ENCODE peak calls at places on chromosomes 6 and 20, in ten cellular contexts. B, V, D, H, O, I, E, P, K and X are unnamed samples.
A peak's percentile ranks its signal among the peaks of the same experiment; 100 is the strongest.

GRCh38 chr20:61303217-61303616 is 51.2 kb downstream of the CDH4 start:
- DNase-seq in B (no peak), V (no peak), D (no peak), H (no peak), O (no peak), I (no peak), E (no peak), P (no peak), K (no peak), X (no peak)

GRCh38 chr20:32203556-32204484 is 3.7 kb downstream of the PLAGL2 start:
- DNase-seq in B (peak; percentile 41), V (no peak), D (no peak), H (no peak), O (no peak), I (no peak), E (no peak), P (no peak), K (no peak), X (peak; percentile 66)

GRCh38 chr20:10857362-10858070 is 183.7 kb upstream of the JAG1 start:
- DNase-seq in B (no peak), V (no peak), D (peak; percentile 5), H (no peak), O (peak; percentile 18), I (peak; percentile 27), E (no peak), P (peak; percentile 46), K (no peak), X (peak; percentile 93)

GRCh38 chr6:1590580-1590979 is 19.1 kb upstream of the FOXC1 start:
- DNase-seq in B (no peak), V (no peak), D (no peak), H (no peak), O (no peak), I (peak; percentile 5), E (no peak), P (no peak), K (no peak), X (no peak)

GRCh38 chr6:73614802-73615201 is 39.0 kb downstream of the SLC17A5 start:
- DNase-seq in B (no peak), V (no peak), D (no peak), H (no peak), O (no peak), I (no peak), E (no peak), P (no peak), K (no peak), X (no peak)

GRCh38 chr20:46838002-46838401 is 56.6 kb upstream of the EYA2 start:
- DNase-seq in B (no peak), V (no peak), D (no peak), H (no peak), O (no peak), I (no peak), E (no peak), P (no peak), K (no peak), X (no peak)

GRCh38 chr6:6409397-6410030 is 89.1 kb upstream of the F13A1 start:
- DNase-seq in B (no peak), V (no peak), D (no peak), H (no peak), O (no peak), I (no peak), E (no peak), P (peak; percentile 5), K (no peak), X (peak; percentile 57)

GRCh38 chr6:67896476-67896875 is 738.6 kb upstream of the ADGRB3 start:
- DNase-seq in B (no peak), V (no peak), D (no peak), H (no peak), O (no peak), I (no peak), E (no peak), P (no peak), K (no peak), X (peak; percentile 60)

GRCh38 chr6:81465859-81466258 is 286.6 kb downstream of the TENT5A start:
- DNase-seq in B (no peak), V (no peak), D (no peak), H (peak; percentile 15), O (no peak), I (peak; percentile 33), E (peak; percentile 36), P (peak; percentile 46), K (no peak), X (peak; percentile 49)

GRCh38 chr6:168988801-168989200 is 264.8 kb downstream of the THBS2 start:
- DNase-seq in B (no peak), V (no peak), D (no peak), H (no peak), O (no peak), I (no peak), E (no peak), P (peak; percentile 54), K (no peak), X (peak; percentile 42)

GRCh38 chr6:5078121-5078695 is 6.9 kb upstream of the PPP1R3G start:
- DNase-seq in B (peak; percentile 47), V (no peak), D (no peak), H (peak; percentile 13), O (no peak), I (no peak), E (no peak), P (no peak), K (no peak), X (peak; percentile 19)

GRCh38 chr6:72788188-72788587 is 166.3 kb downstream of the KCNQ5 start:
- DNase-seq in B (no peak), V (no peak), D (no peak), H (peak; percentile 85), O (no peak), I (no peak), E (no peak), P (peak; percentile 62), K (no peak), X (peak; percentile 33)

GRCh38 chr6:18022398-18023231 is 35.2 kb upstream of the KIF13A start:
- DNase-seq in B (peak; percentile 1), V (no peak), D (no peak), H (peak; percentile 69), O (no peak), I (peak; percentile 3), E (no peak), P (peak; percentile 79), K (no peak), X (peak; percentile 23)

GRCh38 chr6:18021166-18021850 is 33.9 kb upstream of the KIF13A start:
- DNase-seq in B (no peak), V (no peak), D (no peak), H (no peak), O (no peak), I (peak; percentile 12), E (no peak), P (no peak), K (no peak), X (no peak)

GRCh38 chr6:18028332-18028731 is 40.9 kb upstream of the KIF13A start:
- DNase-seq in B (peak; percentile 1), V (no peak), D (no peak), H (no peak), O (no peak), I (no peak), E (no peak), P (no peak), K (no peak), X (no peak)

GRCh38 chr6:18024876-18025275 is 37.4 kb upstream of the KIF13A start:
- DNase-seq in B (peak; percentile 0), V (no peak), D (no peak), H (no peak), O (no peak), I (no peak), E (no peak), P (no peak), K (no peak), X (no peak)

DNA sequence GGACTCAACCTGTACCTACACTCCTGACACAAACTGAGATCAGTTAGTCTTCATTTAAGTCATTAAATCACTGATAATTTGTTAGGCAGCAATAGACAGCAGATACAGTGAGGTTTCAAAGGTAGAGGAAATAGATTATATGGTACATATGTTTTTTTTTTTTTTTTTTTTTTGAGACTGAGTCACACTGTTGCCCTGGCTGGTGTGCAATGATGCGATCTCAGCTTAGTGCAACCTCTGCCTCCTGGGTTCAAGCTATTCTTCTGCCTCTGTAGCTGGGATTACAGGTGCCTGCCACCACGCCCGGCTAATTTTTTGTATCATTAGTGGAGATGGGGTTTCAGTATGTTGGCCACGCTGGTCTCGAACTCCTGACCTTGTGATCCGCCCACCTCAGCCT is 38.2 kb upstream of the KIF13A start:
- DNase-seq in B (no peak), V (no peak), D (no peak), H (no peak), O (no peak), I (no peak), E (no peak), P (no peak), K (no peak), X (no peak)
- TF ChIP-seq CTCF in B (no peak), V (no peak), D (no peak), H (no peak), O (no peak), I (no peak), E (no peak), P (no peak), K (no peak), X (no peak)

GRCh38 chr6:34855463-34855862 is 32.4 kb downstream of the TAF11 start:
- DNase-seq in B (no peak), V (no peak), D (no peak), H (no peak), O (no peak), I (no peak), E (no peak), P (no peak), K (no peak), X (no peak)
- TF ChIP-seq CTCF in B (no peak), V (no peak), D (no peak), H (no peak), O (no peak), I (no peak), E (peak; percentile 3), P (no peak), K (no peak), X (no peak)

GRCh38 chr6:86712039-86712438 is 225.3 kb upstream of the HTR1E start:
- DNase-seq in B (no peak), V (no peak), D (no peak), H (no peak), O (no peak), I (no peak), E (no peak), P (no peak), K (no peak), X (no peak)

GRCh38 chr6:86707545-86708120 is 229.7 kb upstream of the HTR1E start:
- DNase-seq in B (no peak), V (no peak), D (no peak), H (no peak), O (no peak), I (no peak), E (no peak), P (no peak), K (no peak), X (no peak)

DNA sequence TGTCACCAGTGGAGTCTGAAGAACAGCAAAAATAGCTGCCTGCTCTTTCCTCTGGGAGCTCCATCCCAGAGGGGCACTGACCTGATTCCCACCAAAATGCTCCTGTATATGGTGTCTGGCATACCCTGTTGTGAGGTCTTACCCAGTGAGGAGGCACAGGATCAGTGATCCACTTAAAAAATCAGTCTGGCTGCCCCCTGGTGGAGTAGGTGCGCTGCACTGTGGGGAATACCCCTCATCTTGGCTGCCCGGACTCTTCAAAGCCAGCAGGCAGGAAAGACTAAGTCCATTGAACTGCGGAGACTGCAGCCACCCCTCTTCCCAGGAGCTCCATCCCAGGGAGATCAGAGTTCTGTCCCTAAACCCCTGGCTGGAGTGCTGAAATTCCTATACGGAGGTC is 230.9 kb upstream of the HTR1E start:
- DNase-seq in B (no peak), V (no peak), D (no peak), H (no peak), O (no peak), I (no peak), E (peak; percentile 43), P (no peak), K (no peak), X (no peak)
- TF ChIP-seq CTCF in B (no peak), V (peak; percentile 23), D (no peak), H (no peak), O (no peak), I (no peak), E (peak; percentile 48), P (no peak), K (no peak), X (no peak)

GRCh38 chr6:3239110-3239830 is 11.8 kb upstream of the TUBB2B start:
- DNase-seq in B (no peak), V (no peak), D (no peak), H (no peak), O (no peak), I (no peak), E (peak; percentile 24), P (no peak), K (no peak), X (no peak)
- TF ChIP-seq CTCF in B (no peak), V (peak; percentile 37), D (no peak), H (peak; percentile 35), O (peak; percentile 14), I (no peak), E (peak; percentile 41), P (peak; percentile 14), K (no peak), X (no peak)